ENCODE peak calls at places on chromosomes 3 and 15, in nine cellular contexts. One of them, this sample, is unnamed.

GRCh38 chr15:65576669-65577068 is 34.3 kb downstream of the INTS14 start:
- DNase-seq in NCI-H2081: no peak
- DNase-seq in HEK293T: no peak
- DNase-seq in CD4-positive, alpha-beta memory T cell: no peak
- DNase-seq in Caki2: peak
- DNase-seq in activated CD4-positive, CD25-positive, alpha-beta regulatory T cell: no peak
- DNase-seq in psoas muscle: no peak
- DNase-seq in epithelial cell of esophagus: peak
- DNase-seq in substantia nigra: no peak
- DNase-seq in this sample: no peak

GRCh38 chr3:66442254-66443249 is 58.3 kb downstream of the LRIG1 start:
- DNase-seq in NCI-H2081: peak
- DNase-seq in HEK293T: no peak
- DNase-seq in CD4-positive, alpha-beta memory T cell: no peak
- DNase-seq in Caki2: no peak
- DNase-seq in activated CD4-positive, CD25-positive, alpha-beta regulatory T cell: no peak
- DNase-seq in psoas muscle: peak
- DNase-seq in epithelial cell of esophagus: peak
- DNase-seq in substantia nigra: no peak
- DNase-seq in this sample: no peak

GRCh38 chr3:19467761-19468160 is 319.5 kb downstream of the KCNH8 start:
- DNase-seq in NCI-H2081: no peak
- DNase-seq in HEK293T: peak
- DNase-seq in CD4-positive, alpha-beta memory T cell: no peak
- DNase-seq in Caki2: no peak
- DNase-seq in activated CD4-positive, CD25-positive, alpha-beta regulatory T cell: no peak
- DNase-seq in psoas muscle: no peak
- DNase-seq in epithelial cell of esophagus: peak
- DNase-seq in substantia nigra: no peak
- DNase-seq in this sample: no peak

GRCh38 chr3:171566803-171567422 is 106.7 kb upstream of the TNIK start:
- DNase-seq in NCI-H2081: peak
- DNase-seq in HEK293T: peak
- DNase-seq in CD4-positive, alpha-beta memory T cell: peak
- DNase-seq in Caki2: peak
- DNase-seq in activated CD4-positive, CD25-positive, alpha-beta regulatory T cell: no peak
- DNase-seq in psoas muscle: no peak
- DNase-seq in epithelial cell of esophagus: peak
- DNase-seq in substantia nigra: no peak
- DNase-seq in this sample: no peak

GRCh38 chr15:70063284-70063991 is 34.3 kb downstream of the TLE3 start:
- DNase-seq in NCI-H2081: no peak
- DNase-seq in HEK293T: no peak
- DNase-seq in CD4-positive, alpha-beta memory T cell: no peak
- DNase-seq in Caki2: no peak
- DNase-seq in activated CD4-positive, CD25-positive, alpha-beta regulatory T cell: no peak
- DNase-seq in psoas muscle: no peak
- DNase-seq in epithelial cell of esophagus: no peak
- DNase-seq in substantia nigra: no peak
- DNase-seq in this sample: no peak

GRCh38 chr3:193773266-193774183 is 180.5 kb downstream of the OPA1 start:
- DNase-seq in NCI-H2081: no peak
- DNase-seq in HEK293T: no peak
- DNase-seq in CD4-positive, alpha-beta memory T cell: no peak
- DNase-seq in Caki2: no peak
- DNase-seq in activated CD4-positive, CD25-positive, alpha-beta regulatory T cell: no peak
- DNase-seq in psoas muscle: no peak
- DNase-seq in epithelial cell of esophagus: no peak
- DNase-seq in substantia nigra: no peak
- DNase-seq in this sample: no peak

GRCh38 chr15:64137226-64137833 is 14.2 kb upstream of the SNX22 start:
- DNase-seq in NCI-H2081: no peak
- DNase-seq in HEK293T: no peak
- DNase-seq in CD4-positive, alpha-beta memory T cell: no peak
- DNase-seq in Caki2: no peak
- DNase-seq in activated CD4-positive, CD25-positive, alpha-beta regulatory T cell: no peak
- DNase-seq in psoas muscle: no peak
- DNase-seq in epithelial cell of esophagus: no peak
- DNase-seq in substantia nigra: peak
- DNase-seq in this sample: no peak

GRCh38 chr15:68408526-68408925 is 23.4 kb downstream of the ITGA11 start:
- DNase-seq in NCI-H2081: no peak
- DNase-seq in HEK293T: no peak
- DNase-seq in CD4-positive, alpha-beta memory T cell: no peak
- DNase-seq in Caki2: no peak
- DNase-seq in activated CD4-positive, CD25-positive, alpha-beta regulatory T cell: no peak
- DNase-seq in psoas muscle: no peak
- DNase-seq in epithelial cell of esophagus: no peak
- DNase-seq in substantia nigra: no peak
- DNase-seq in this sample: no peak

GRCh38 chr3:170563712-170564423 is 22.0 kb downstream of the SLC7A14 start:
- DNase-seq in NCI-H2081: no peak
- DNase-seq in HEK293T: no peak
- DNase-seq in CD4-positive, alpha-beta memory T cell: no peak
- DNase-seq in Caki2: no peak
- DNase-seq in activated CD4-positive, CD25-positive, alpha-beta regulatory T cell: no peak
- DNase-seq in psoas muscle: no peak
- DNase-seq in epithelial cell of esophagus: peak
- DNase-seq in substantia nigra: no peak
- DNase-seq in this sample: no peak

GRCh38 chr15:50753463-50753862 is 12.0 kb downstream of the SPPL2A start:
- DNase-seq in NCI-H2081: no peak
- DNase-seq in HEK293T: no peak
- DNase-seq in CD4-positive, alpha-beta memory T cell: no peak
- DNase-seq in Caki2: no peak
- DNase-seq in activated CD4-positive, CD25-positive, alpha-beta regulatory T cell: no peak
- DNase-seq in psoas muscle: no peak
- DNase-seq in epithelial cell of esophagus: no peak
- DNase-seq in substantia nigra: no peak
- DNase-seq in this sample: no peak

GRCh38 chr3:132344666-132345280 is 27.6 kb downstream of the ACP3 start:
- DNase-seq in NCI-H2081: no peak
- DNase-seq in HEK293T: no peak
- DNase-seq in CD4-positive, alpha-beta memory T cell: no peak
- DNase-seq in Caki2: no peak
- DNase-seq in activated CD4-positive, CD25-positive, alpha-beta regulatory T cell: no peak
- DNase-seq in psoas muscle: no peak
- DNase-seq in epithelial cell of esophagus: peak
- DNase-seq in substantia nigra: no peak
- DNase-seq in this sample: no peak

GRCh38 chr3:45029661-45030060 is 3.6 kb downstream of the CLEC3B start:
- DNase-seq in NCI-H2081: no peak
- DNase-seq in HEK293T: no peak
- DNase-seq in CD4-positive, alpha-beta memory T cell: no peak
- DNase-seq in Caki2: no peak
- DNase-seq in activated CD4-positive, CD25-positive, alpha-beta regulatory T cell: no peak
- DNase-seq in psoas muscle: no peak
- DNase-seq in epithelial cell of esophagus: peak
- DNase-seq in substantia nigra: no peak
- DNase-seq in this sample: no peak

GRCh38 chr3:49718419-49719213 is 868 bp downstream of the AMIGO3 start:
- DNase-seq in NCI-H2081: no peak
- DNase-seq in HEK293T: no peak
- DNase-seq in CD4-positive, alpha-beta memory T cell: no peak
- DNase-seq in Caki2: no peak
- DNase-seq in activated CD4-positive, CD25-positive, alpha-beta regulatory T cell: no peak
- DNase-seq in psoas muscle: no peak
- DNase-seq in epithelial cell of esophagus: peak
- DNase-seq in substantia nigra: no peak
- DNase-seq in this sample: no peak

This sample was measured in activated T-helper 1 cell treated with anti-CD3 and anti-CD28 coated beads, Interleukin-2, amount 50 U/mL, for 16 hours.